ENCODE peak calls at places on chromosomes 13 and 19, in five cellular contexts. X is HT1080, D is HEK293T, P is neural progenitor cell, L is testis. B is an unnamed sample.

GRCh38 chr19:4624733-4625362 is 14.5 kb upstream of the TNFAIP8L1 start:
- DNase-seq in P (peak), L (no peak), D (peak), X (peak), B (peak)

GRCh38 chr13:43229506-43229905 is 206.1 kb downstream of the DNAJC15 start:
- DNase-seq in X (peak), P (no peak), L (no peak), D (no peak), B (no peak)

GRCh38 chr19:14889994-14890393 is 4.1 kb upstream of the OR7A17 start:
- DNase-seq in D (no peak), L (no peak), P (no peak), X (no peak), B (no peak)

GRCh38 chr13:97700306-97700848 is 253.1 kb upstream of the IPO5 start:
- DNase-seq in X (no peak), L (no peak), D (no peak), P (no peak), B (no peak)

GRCh38 chr13:74866151-74866550 is 615.8 kb downstream of the TBC1D4 start:
- DNase-seq in P (no peak), X (no peak), D (no peak), L (no peak), B (no peak)

GRCh38 chr13:96751089-96751488 is 243.2 kb downstream of the OXGR1 start:
- DNase-seq in D (no peak), P (no peak), L (no peak), X (no peak), B (peak)

GRCh38 chr19:38792250-38793111 is 3.5 kb downstream of the LGALS7B start:
- DNase-seq in D (no peak), P (no peak), L (no peak), X (no peak), B (peak)

GRCh38 chr19:31277516-31277915 is 71.7 kb downstream of the TSHZ3 start:
- DNase-seq in D (no peak), P (no peak), L (no peak), X (no peak), B (no peak)

GRCh38 chr13:64684685-64685431 is 2545.3 kb downstream of the PCDH9 start:
- DNase-seq in D (no peak), X (no peak), P (no peak), L (no peak), B (peak)

GRCh38 chr19:51460164-51460992 is 2.1 kb upstream of the SIGLEC8 start:
- DNase-seq in X (peak), D (peak), P (peak), L (peak), B (peak)

GRCh38 chr19:17244618-17245534 is 843 bp downstream of the NR2F6 start:
- DNase-seq in P (peak), L (no peak), X (no peak), D (no peak), B (no peak)

GRCh38 chr19:58054792-58055482 is 4.1 kb upstream of the ZNF135 start:
- DNase-seq in L (peak), P (peak), X (no peak), D (no peak), B (peak)

GRCh38 chr19:7933411-7933810 is 7.5 kb upstream of the CTXN1 start:
- DNase-seq in D (no peak), P (no peak), L (no peak), X (no peak), B (no peak)

GRCh38 chr13:44243198-44243852 is 130.3 kb upstream of the SERP2 start:
- DNase-seq in L (no peak), P (peak), D (no peak), X (peak), B (peak)

GRCh38 chr19:46373573-46374359 is 26.9 kb downstream of the PPP5C start:
- DNase-seq in D (no peak), L (no peak), X (peak), P (peak), B (peak)

GRCh38 chr19:4867534-4868285 is at the start of gene PLIN3:
- DNase-seq in P (peak), D (peak), L (peak), X (peak), B (peak)

GRCh38 chr19:33226550-33227241 is 1.0 kb upstream of the SLC7A10 start:
- DNase-seq in P (peak), X (no peak), D (no peak), L (peak), B (peak)

GRCh38 chr13:32159147-32159869 is 127.7 kb downstream of the FRY start:
- DNase-seq in L (no peak), X (no peak), P (no peak), D (no peak), B (no peak)

GRCh38 chr13:27388236-27388635 is 36.2 kb upstream of the GTF3A start:
- DNase-seq in L (no peak), D (no peak), X (no peak), P (no peak), B (peak)

GRCh38 chr19:19217110-19217509 is 5.4 kb downstream of the NCAN start:
- DNase-seq in P (no peak), L (no peak), D (no peak), X (peak), B (peak)

GRCh38 chr13:32622827-32623226 is 36.6 kb downstream of the PDS5B start:
- DNase-seq in L (no peak), D (no peak), P (no peak), X (no peak), B (peak)

GRCh38 chr13:75876371-75877050 is 240.4 kb downstream of the LMO7 start:
- DNase-seq in X (peak), L (peak), P (peak), D (peak), B (peak)

GRCh38 chr19:9883231-9883758 is 48.2 kb downstream of the PIN1 start:
- DNase-seq in L (no peak), X (no peak), D (no peak), P (peak), B (no peak)

GRCh38 chr19:10625003-10625761 is at the start of gene SLC44A2:
- DNase-seq in L (peak), P (peak), X (no peak), D (no peak), B (peak)

GRCh38 chr13:49220856-49221614 is 897 bp downstream of the MLNR start:
- DNase-seq in X (no peak), L (no peak), P (peak), D (no peak), B (peak)

GRCh38 chr19:13764101-13764807 is at the start of gene MRI1:
- DNase-seq in X (peak), L (peak), D (peak), P (peak), B (peak)